ENCODE peak calls at places on chromosomes 5 and 9, in four cellular contexts. C, N, Q and O are unnamed samples. For H3K4me1, the result is how much of the 10 kb centered on the place peaks cover.

GRCh38 chr9:32344551-32345182 is 39.8 kb upstream of the ACO1 start:
- DNase-seq in C (peak), Q (no peak), N (no peak), O (no peak)

GRCh38 chr9:134243778-134244467 is 79.6 kb upstream of the RNU6ATAC start:
- DNase-seq in N (no peak), Q (no peak), C (no peak), O (no peak)

GRCh38 chr9:90060256-90060655 is 455.4 kb downstream of the GADD45G start:
- DNase-seq in N (no peak), Q (no peak), C (no peak), O (no peak)

GRCh38 chr5:95053253-95053652 is 231.6 kb downstream of the MCTP1 start:
- DNase-seq in N (no peak), C (no peak), Q (no peak), O (no peak)

GRCh38 chr9:35518212-35518917 is 28.5 kb downstream of the RUSC2 start:
- DNase-seq in C (peak), Q (no peak), N (no peak), O (peak)

GRCh38 chr5:10297646-10298204 is 10.0 kb downstream of the CMBL start:
- DNase-seq in N (no peak), Q (no peak), C (no peak), O (no peak)

GRCh38 chr9:93028448-93029006 is 30.0 kb upstream of the SUSD3 start:
- DNase-seq in N (no peak), Q (no peak), C (no peak), O (no peak)

GRCh38 chr9:20358201-20358600 is 264.1 kb downstream of the MLLT3 start:
- DNase-seq in Q (no peak), C (peak), N (no peak), O (no peak)

GRCh38 chr9:8895498-8896224 is 1096.1 kb upstream of the DMAC1 start:
- DNase-seq in C (no peak), N (peak), Q (no peak), O (no peak)

GRCh38 chr5:62722360-62722759 is 143.7 kb downstream of the LRRC70 start:
- DNase-seq in N (no peak), C (no peak), Q (no peak), O (no peak)

GRCh38 chr9:132169672-132170392 is 8.0 kb downstream of the NTNG2 start:
- DNase-seq in N (peak), Q (no peak), C (no peak), O (peak)

GRCh38 chr5:169094586-169095409 is 206.1 kb downstream of the SLIT3 start:
- DNase-seq in C (no peak), N (no peak), Q (no peak), O (no peak)

GRCh38 chr5:131265318-131265803 is 1.5 kb downstream of the CDC42SE2 start:
- DNase-seq in Q (no peak), C (no peak), N (peak), O (no peak)

GRCh38 chr9:135126480-135127187 is 39.2 kb downstream of the OLFM1 start:
- DNase-seq in N (no peak), C (no peak), Q (no peak), O (peak)

GRCh38 chr9:95055851-95056551 is 261.5 kb downstream of the FANCC start:
- DNase-seq in Q (no peak), C (no peak), N (peak), O (peak)

GRCh38 chr9:114037961-114038723 is 40.0 kb downstream of the AMBP start:
- DNase-seq in Q (no peak), C (no peak), N (no peak), O (no peak)

GRCh38 chr5:41219655-41220269 is 6.4 kb upstream of the C6 start:
- DNase-seq in N (no peak), Q (no peak), C (no peak), O (no peak)

GRCh38 chr9:95036676-95037075 is 280.8 kb downstream of the FANCC start:
- DNase-seq in C (no peak), N (no peak), Q (no peak), O (no peak)

GRCh38 chr5:19488786-19489185 is 499.2 kb downstream of the CDH18 start:
- DNase-seq in C (no peak), Q (no peak), N (no peak), O (no peak)

GRCh38 chr5:40556811-40557210 is 122.9 kb upstream of the PTGER4 start:
- DNase-seq in Q (no peak), C (no peak), N (no peak), O (no peak)

GRCh38 chr5:77418601-77419591 is 73.2 kb downstream of the WDR41 start:
- DNase-seq in N (no peak), Q (no peak), C (no peak), O (no peak)

GRCh38 chr5:125286266-125286665 is 539.8 kb upstream of the ZNF608 start:
- DNase-seq in C (no peak), N (no peak), Q (no peak), O (no peak)

GRCh38 chr5:8861764-8862163 is 684.1 kb downstream of the SEMA5A start:
- DNase-seq in Q (no peak), C (no peak), N (no peak), O (no peak)

GRCh38 chr5:134649163-134649916 is 755 bp downstream of the SEC24A start:
- DNase-seq in C (no peak), N (peak), Q (peak), O (peak)

GRCh38 chr5:145350501-145350900 is 484.6 kb downstream of the PRELID2 start:
- DNase-seq in C (peak), Q (no peak), N (no peak), O (no peak)
- H3K4me1 ChIP-seq in C (under half), Q (under half), N (under half), O (under half)

DNA sequence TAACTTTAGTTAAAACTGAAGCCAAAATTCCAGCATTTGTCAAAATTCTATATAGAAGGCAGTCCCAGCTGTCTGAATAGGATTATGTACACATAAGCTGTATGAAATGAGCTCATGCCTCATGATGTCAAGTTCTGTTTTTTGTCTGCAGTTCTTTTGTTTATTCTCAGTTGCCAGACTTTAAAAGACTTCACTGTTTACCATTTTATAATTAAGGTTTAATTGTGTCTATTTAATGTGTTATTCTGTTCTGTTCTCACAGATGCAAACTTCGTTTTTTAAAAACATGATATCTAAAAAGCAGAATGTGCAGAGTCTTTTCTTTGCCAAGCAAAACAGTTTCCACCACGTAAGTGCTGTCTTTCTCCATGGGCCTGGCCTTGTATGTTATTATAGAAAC is 31.1 kb downstream of the ERAP1 start:
- DNase-seq in Q (no peak), N (no peak), C (no peak), O (no peak)
- H3K27ac ChIP-seq in Q (no peak), N (no peak), C (no peak), O (no peak)

GRCh38 chr9:97848237-97848581 is 4.8 kb upstream of the FOXE1 start:
- DNase-seq in N (peak), C (no peak), Q (no peak), O (no peak)
- TF ChIP-seq CTCF in N (peak), C (no peak), Q (no peak), O (no peak)

GRCh38 chr5:150641006-150641570 is 628 bp downstream of the SYNPO start:
- DNase-seq in Q (peak), C (no peak), N (no peak), O (peak)

GRCh38 chr5:150642991-150643710 is 2.7 kb downstream of the SYNPO start:
- DNase-seq in N (no peak), Q (no peak), C (no peak), O (no peak)

GRCh38 chr5:150644058-150644457 is 3.6 kb downstream of the SYNPO start:
- DNase-seq in N (no peak), C (no peak), Q (no peak), O (no peak)

GRCh38 chr5:150641826-150642566 is 1.5 kb downstream of the SYNPO start:
- DNase-seq in N (no peak), Q (no peak), C (no peak), O (no peak)

GRCh38 chr5:150642567-150642927 is 2.1 kb downstream of the SYNPO start:
- DNase-seq in Q (peak), N (no peak), C (peak), O (peak)
- H3K4me1 ChIP-seq in Q (half or more), N (half or more), C (under half), O (half or more)

GRCh38 chr9:105205787-105206511 is 38.5 kb upstream of the SLC44A1 start:
- DNase-seq in C (no peak), Q (peak), N (no peak), O (peak)
- H3K27ac ChIP-seq in C (no peak), Q (peak), N (no peak), O (peak)

GRCh38 chr5:32088214-32088613 is 85.9 kb downstream of the GOLPH3 start:
- DNase-seq in Q (no peak), N (no peak), C (no peak), O (no peak)
- TF ChIP-seq CTCF in Q (no peak), N (no peak), C (no peak), O (no peak)